ENCODE peak calls at places on chromosomes 1 and 21, in nine cellular contexts. G is cardiac muscle cell, A is BE2C, V is MM.1S, U is astrocyte, Q is GM23338, J is left lung, D is K562, R is mammary epithelial cell. O is an unnamed sample. For H3K36me3, the result is how much of the 10 kb centered on the place peaks cover.

GRCh38 chr1:234743866-234744581 is 134.0 kb upstream of the IRF2BP2 start:
- DNase-seq in R (no peak), U (peak), J (no peak), G (no peak), A (no peak), V (no peak), Q (peak), D (no peak), O (no peak)

GRCh38 chr1:191707288-191707687 is 451.0 kb upstream of the RGS18 start:
- DNase-seq in Q (no peak), D (no peak), J (no peak), A (no peak), U (peak), V (no peak), R (no peak), G (no peak), O (no peak)

GRCh38 chr1:157193702-157194391 is 55.7 kb upstream of the ETV3 start:
- DNase-seq in U (peak), R (peak), J (no peak), V (peak), A (peak), Q (peak), D (peak), G (peak), O (peak)

GRCh38 chr21:9780441-9780937 is 740.9 kb upstream of the TPTE start:
- DNase-seq in D (no peak), Q (no peak), V (no peak), R (no peak), U (no peak), J (no peak), A (no peak), G (no peak), O (no peak)

GRCh38 chr1:44676484-44677200 is 2.1 kb downstream of the ARMH1 start:
- DNase-seq in Q (no peak), R (no peak), G (no peak), U (peak), D (peak), J (no peak), A (no peak), V (no peak), O (no peak)

GRCh38 chr1:245008761-245009160 is 144.4 kb upstream of the HNRNPU start:
- DNase-seq in D (peak), J (no peak), Q (no peak), A (no peak), U (no peak), R (no peak), G (no peak), V (no peak), O (no peak)

GRCh38 chr1:163263818-163264217 is 57.9 kb upstream of the NUF2 start:
- DNase-seq in A (no peak), G (no peak), D (no peak), Q (no peak), U (no peak), V (no peak), R (no peak), J (no peak), O (no peak)

GRCh38 chr1:45097944-45098343 is 85.9 kb downstream of the UROD start:
- DNase-seq in Q (peak), U (no peak), J (no peak), R (no peak), A (no peak), V (no peak), D (peak), G (no peak), O (no peak)

GRCh38 chr1:23343246-23344110 is 606 bp downstream of the HNRNPR start:
- DNase-seq in R (peak), D (peak), A (no peak), U (peak), V (peak), G (peak), J (no peak), Q (peak), O (peak)

GRCh38 chr1:205073511-205073910 is 10.7 kb downstream of the TMEM81 start:
- DNase-seq in J (no peak), R (peak), V (no peak), U (no peak), D (no peak), Q (no peak), G (no peak), A (no peak), O (no peak)

GRCh38 chr1:62833529-62833928 is 49.6 kb downstream of the ATG4C start:
- DNase-seq in R (no peak), D (no peak), Q (no peak), J (no peak), G (no peak), U (no peak), A (no peak), V (no peak), O (no peak)

GRCh38 chr1:121516279-121516967 is 331.6 kb downstream of the SRGAP2C start:
- DNase-seq in A (no peak), V (peak), Q (no peak), J (peak), D (no peak), U (no peak), G (no peak), R (no peak), O (peak)

DNA sequence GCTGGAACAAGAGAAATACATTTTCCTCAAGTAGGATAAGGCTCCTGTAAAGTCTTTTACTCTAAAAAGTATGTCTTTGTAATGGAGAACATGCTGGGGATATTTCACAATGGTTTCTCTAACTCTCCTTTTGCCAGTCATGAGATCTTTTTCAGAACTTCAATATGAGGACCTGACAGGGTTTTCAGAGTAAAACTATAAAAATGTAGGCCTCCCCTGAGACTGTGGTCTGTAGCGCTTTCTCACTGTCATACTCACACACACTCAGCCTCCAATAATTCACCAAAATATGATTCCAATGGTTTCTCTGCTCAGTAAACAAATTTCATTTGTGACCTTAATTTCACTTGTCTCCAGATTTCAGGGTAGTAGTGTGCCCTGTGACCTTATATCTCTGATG is 440.1 kb upstream of the PTBP2 start:
- DNase-seq in D (no peak), U (peak), J (no peak), A (no peak), G (no peak), R (no peak), V (no peak), Q (no peak), O (no peak)
- TF ChIP-seq CTCF in D (no peak), U (no peak), J (no peak), A (no peak), G (no peak), R (no peak), V (no peak), Q (no peak), O (no peak)

GRCh38 chr21:33586927-33587326 is 1.6 kb downstream of the DONSON start:
- DNase-seq in G (no peak), J (no peak), Q (no peak), U (no peak), V (no peak), R (peak), D (no peak), A (no peak), O (no peak)
- H3K4me3 ChIP-seq in G (no peak), J (no peak), Q (peak), U (peak), V (peak), R (peak), D (peak), A (peak), O (no peak)

DNA sequence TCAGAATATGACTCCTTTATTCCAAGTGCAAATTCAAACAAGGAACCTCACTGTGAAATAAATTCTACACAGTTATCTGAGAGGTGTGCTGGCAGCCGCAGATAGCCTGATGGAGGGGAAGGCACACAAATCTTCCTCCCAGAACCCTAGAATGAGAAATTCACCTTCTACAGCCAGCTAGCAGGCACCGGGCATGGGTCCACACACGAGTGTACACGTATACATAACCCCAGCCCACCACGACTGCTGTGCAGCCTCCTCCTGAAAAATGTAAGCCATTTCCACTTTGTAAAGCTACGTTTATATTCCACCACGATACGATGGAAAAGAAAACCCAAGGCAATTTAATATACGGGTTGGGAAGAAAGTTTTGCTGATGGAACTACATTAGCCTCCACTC is 1.8 kb downstream of the BTG3 start:
- DNase-seq in A (peak), V (no peak), R (peak), U (no peak), G (no peak), J (no peak), D (peak), Q (no peak), O (no peak)
- H3K36me3 ChIP-seq in A (under half), V (under half), R (under half), U (under half), G (under half), J (under half), D (under half), Q (under half), O (under half)

GRCh38 chr21:44838951-44839350 is 21.1 kb upstream of the SUMO3 start:
- DNase-seq in V (no peak), U (no peak), A (no peak), J (peak), G (no peak), R (no peak), Q (no peak), D (no peak), O (no peak)

GRCh38 chr21:44837537-44837936 is 19.7 kb upstream of the SUMO3 start:
- DNase-seq in R (no peak), D (no peak), J (peak), U (no peak), A (no peak), V (no peak), Q (no peak), G (no peak), O (no peak)

GRCh38 chr21:44836349-44836665 is 18.4 kb upstream of the SUMO3 start:
- DNase-seq in Q (no peak), G (no peak), V (no peak), A (no peak), D (no peak), R (no peak), U (no peak), J (no peak), O (no peak)

GRCh38 chr21:44836666-44837471 is 19.0 kb upstream of the SUMO3 start:
- DNase-seq in A (no peak), Q (no peak), J (peak), U (no peak), D (peak), V (no peak), G (peak), R (peak), O (no peak)

GRCh38 chr21:44838038-44838895 is 20.4 kb upstream of the SUMO3 start:
- DNase-seq in A (no peak), R (no peak), D (no peak), V (no peak), U (no peak), G (no peak), Q (no peak), J (peak), O (no peak)
- TF ChIP-seq CTCF in A (no peak), R (no peak), D (peak), V (no peak), U (no peak), G (no peak), Q (no peak), J (no peak), O (no peak)

GRCh38 chr1:11789126-11790067 is 16.4 kb downstream of the MTHFR start:
- DNase-seq in Q (no peak), V (no peak), D (no peak), J (no peak), A (no peak), G (peak), U (no peak), R (no peak), O (no peak)
- H3K4me3 ChIP-seq in Q (no peak), V (no peak), D (no peak), J (no peak), A (no peak), G (no peak), U (no peak), R (no peak), O (peak)

GRCh38 chr1:207804746-207805468 is 53.1 kb downstream of the CD46 start:
- DNase-seq in Q (no peak), U (no peak), G (no peak), R (no peak), D (no peak), J (no peak), A (no peak), V (no peak), O (no peak)

GRCh38 chr1:207806531-207807394 is 54.9 kb downstream of the CD46 start:
- DNase-seq in R (peak), Q (no peak), V (peak), G (no peak), U (peak), D (no peak), A (no peak), J (no peak), O (no peak)

GRCh38 chr1:207803678-207804077 is 51.8 kb downstream of the CD46 start:
- DNase-seq in Q (no peak), V (no peak), J (no peak), R (no peak), U (no peak), G (no peak), A (no peak), D (no peak), O (no peak)

GRCh38 chr1:207807395-207808321 is 55.8 kb downstream of the CD46 start:
- DNase-seq in V (peak), Q (no peak), U (no peak), D (peak), J (no peak), A (no peak), R (no peak), G (no peak), O (peak)

GRCh38 chr1:207805841-207806421 is 54.1 kb downstream of the CD46 start:
- DNase-seq in J (peak), R (peak), U (peak), D (peak), V (peak), A (peak), Q (no peak), G (no peak), O (peak)
- H3K36me3 ChIP-seq in J (half or more), R (under half), U (under half), D (under half), V (under half), A (under half), Q (under half), G (under half), O (half or more)

DNA sequence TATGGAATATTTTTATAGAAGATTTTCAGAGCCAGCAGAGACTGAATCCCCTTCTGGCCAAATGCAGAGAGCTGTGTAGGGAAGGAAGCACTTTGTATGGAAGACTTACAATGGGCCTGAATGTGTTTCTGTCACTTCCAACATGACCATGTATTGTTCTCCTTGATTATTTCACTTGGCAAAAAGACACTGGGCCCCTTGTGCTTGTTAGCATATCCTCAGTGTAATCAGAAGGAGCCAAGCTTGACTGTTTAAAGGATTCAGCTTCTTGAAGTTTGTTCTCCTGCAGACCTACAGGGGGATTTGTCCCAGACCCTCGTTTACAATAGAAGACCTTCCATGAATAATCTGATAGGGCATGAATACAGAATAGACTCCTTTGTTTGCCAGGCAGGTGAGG is 48.1 kb upstream of the UBE2U start:
- DNase-seq in G (no peak), U (no peak), V (no peak), J (no peak), D (no peak), A (no peak), R (no peak), Q (peak), O (no peak)
- TF ChIP-seq CTCF in G (no peak), U (no peak), V (no peak), J (no peak), D (no peak), A (no peak), R (no peak), Q (no peak), O (no peak)

GRCh38 chr21:16072692-16073091 is 342.9 kb downstream of the USP25 start:
- DNase-seq in D (no peak), A (no peak), V (no peak), J (no peak), G (no peak), U (peak), Q (no peak), R (no peak), O (no peak)
- H3K4me3 ChIP-seq in D (no peak), A (no peak), V (no peak), J (no peak), G (no peak), U (peak), Q (no peak), R (no peak), O (no peak)

O was measured in lower lobe of right lung.